ENCODE peak calls at places on chromosome 4, in nine cellular contexts. P is MG63, E is retina, Z is HCEC 1CT, N is ACHN, S is natural killer cell, C is activated T-cell treated with anti-CD3 and anti-CD28 coated beads for 1 hour, I is T-cell, F is lower lobe of right lung. Q is an unnamed sample.

GRCh38 chr4:83258463-83258862 is 26.1 kb downstream of the COQ2 start:
- DNase-seq in P (no peak), E (no peak), Z (no peak), N (no peak), S (no peak), C (no peak), I (no peak), F (no peak), Q (no peak)

GRCh38 chr4:99855677-99856076 is 38.5 kb downstream of the LAMTOR3 start:
- DNase-seq in P (no peak), E (no peak), Z (no peak), N (no peak), S (no peak), C (no peak), I (no peak), F (no peak), Q (peak; percentile 52)

GRCh38 chr4:15778742-15779231 is 659 bp downstream of the CD38 start:
- DNase-seq in P (peak; percentile 10), E (peak; percentile 76), Z (no peak), N (no peak), S (peak; percentile 68), C (peak; percentile 19), I (no peak), F (peak; percentile 80), Q (peak; percentile 47)

GRCh38 chr4:62457356-62457755 is 1257.2 kb downstream of the ADGRL3 start:
- DNase-seq in P (no peak), E (no peak), Z (no peak), N (peak; percentile 4), S (no peak), C (no peak), I (no peak), F (no peak), Q (no peak)

GRCh38 chr4:72899214-72899613 is 170.3 kb downstream of the COX18 start:
- DNase-seq in P (no peak), E (no peak), Z (no peak), N (no peak), S (no peak), C (no peak), I (no peak), F (no peak), Q (no peak)

GRCh38 chr4:48332661-48333060 is 8.7 kb upstream of the SLAIN2 start:
- DNase-seq in P (no peak), E (no peak), Z (no peak), N (no peak), S (no peak), C (no peak), I (no peak), F (peak; percentile 49), Q (no peak)

GRCh38 chr4:47219586-47219985 is 188.2 kb downstream of the GABRB1 start:
- DNase-seq in P (no peak), E (no peak), Z (peak; percentile 28), N (no peak), S (no peak), C (no peak), I (no peak), F (no peak), Q (no peak)

GRCh38 chr4:81162752-81163458 is 52.1 kb downstream of the PRKG2 start:
- DNase-seq in P (no peak), E (no peak), Z (no peak), N (no peak), S (no peak), C (no peak), I (no peak), F (no peak), Q (no peak)

GRCh38 chr4:55547461-55547770 is 707 bp upstream of the CLOCK start:
- DNase-seq in P (no peak), E (no peak), Z (no peak), N (peak; percentile 59), S (no peak), C (no peak), I (no peak), F (no peak), Q (no peak)

GRCh38 chr4:147683172-147683571 is 791 bp downstream of the PRMT9 start:
- DNase-seq in P (no peak), E (no peak), Z (no peak), N (peak; percentile 11), S (peak; percentile 18), C (no peak), I (no peak), F (no peak), Q (no peak)

GRCh38 chr4:8831221-8832129 is 40.2 kb downstream of the HMX1 start:
- DNase-seq in P (no peak), E (no peak), Z (no peak), N (no peak), S (no peak), C (no peak), I (no peak), F (peak; percentile 31), Q (no peak)

GRCh38 chr4:57462843-57463242 is 352.7 kb upstream of the IGFBP7 start:
- DNase-seq in P (no peak), E (no peak), Z (no peak), N (no peak), S (no peak), C (no peak), I (no peak), F (no peak), Q (no peak)

GRCh38 chr4:76969493-76969892 is 19.9 kb downstream of the SEPTIN11 start:
- DNase-seq in P (no peak), E (no peak), Z (no peak), N (no peak), S (no peak), C (no peak), I (no peak), F (no peak), Q (no peak)

GRCh38 chr4:158316264-158316663 is 106.0 kb downstream of the TMEM144 start:
- DNase-seq in P (peak; percentile 33), E (no peak), Z (peak; percentile 2), N (no peak), S (no peak), C (no peak), I (no peak), F (no peak), Q (no peak)